ENCODE peak calls at places on chromosomes 1 and 21, in ten cellular contexts. A is CD8-positive, alpha-beta T cell; Y is tibial artery; Z is spleen; T is PC-3; I is esophagus squamous epithelium; G is Panc1; R is esophagus muscularis mucosa; P is B cell; W is breast epithelium. B is an unnamed sample.
A peak's percentile ranks its signal among the peaks of the same experiment; 100 is the strongest.

GRCh38 chr1:240611228-240611618 is 732 bp downstream of the GREM2 start:
- DNase-seq in A (no peak), Y (no peak), Z (no peak), T (no peak), I (no peak), G (no peak), R (no peak), P (no peak), W (no peak), B (no peak)

GRCh38 chr1:26234644-26235384 is 814 bp downstream of the CEP85 start:
- DNase-seq in A (peak; percentile 9), Y (no peak), Z (no peak), T (peak; percentile 48), I (no peak), G (peak; percentile 17), R (no peak), P (peak; percentile 40), W (no peak), B (no peak)

GRCh38 chr1:215052656-215053055 is 29.9 kb upstream of the KCNK2 start:
- DNase-seq in A (no peak), Y (no peak), Z (no peak), T (peak; percentile 31), I (no peak), G (no peak), R (no peak), P (no peak), W (no peak), B (no peak)

GRCh38 chr1:44621841-44622286 is 52.4 kb downstream of the TMEM53 start:
- DNase-seq in A (no peak), Y (no peak), Z (peak; percentile 24), T (no peak), I (no peak), G (no peak), R (no peak), P (no peak), W (no peak), B (no peak)

GRCh38 chr21:16419188-16419874 is 689.5 kb downstream of the USP25 start:
- DNase-seq in A (no peak), Y (peak; percentile 77), Z (no peak), T (no peak), I (no peak), G (no peak), R (peak; percentile 92), P (no peak), W (peak; percentile 47), B (peak; percentile 92)

GRCh38 chr1:66168919-66169725 is 364.8 kb upstream of the SGIP1 start:
- DNase-seq in A (peak; percentile 5), Y (no peak), Z (no peak), T (no peak), I (no peak), G (no peak), R (no peak), P (no peak), W (no peak), B (peak; percentile 41)

GRCh38 chr1:220294754-220295419 is 22.6 kb upstream of the RAB3GAP2 start:
- DNase-seq in A (no peak), Y (no peak), Z (no peak), T (peak; percentile 33), I (no peak), G (no peak), R (no peak), P (no peak), W (no peak), B (no peak)

GRCh38 chr1:178688244-178688643 is 36.8 kb upstream of the RALGPS2 start:
- DNase-seq in A (no peak), Y (no peak), Z (no peak), T (no peak), I (no peak), G (no peak), R (no peak), P (no peak), W (no peak), B (no peak)

GRCh38 chr1:125118147-125118993 is 3933.6 kb downstream of the SRGAP2C start:
- DNase-seq in A (no peak), Y (no peak), Z (peak; percentile 56), T (no peak), I (no peak), G (no peak), R (no peak), P (no peak), W (no peak), B (no peak)

GRCh38 chr21:15486460-15487241 is 243.1 kb upstream of the USP25 start:
- DNase-seq in A (no peak), Y (no peak), Z (no peak), T (no peak), I (no peak), G (no peak), R (no peak), P (no peak), W (no peak), B (no peak)

GRCh38 chr1:12527564-12527963 is 90.4 kb downstream of the DHRS3 start:
- DNase-seq in A (no peak), Y (peak; percentile 19), Z (no peak), T (no peak), I (no peak), G (no peak), R (no peak), P (no peak), W (no peak), B (no peak)

GRCh38 chr21:34243562-34243961 is 120.2 kb upstream of the KCNE2 start:
- DNase-seq in A (no peak), Y (no peak), Z (no peak), T (peak; percentile 52), I (no peak), G (peak; percentile 5), R (no peak), P (no peak), W (no peak), B (no peak)

GRCh38 chr1:19209439-19209989 is 552 bp downstream of the UBR4 start:
- DNase-seq in A (peak; percentile 22), Y (peak; percentile 37), Z (no peak), T (peak; percentile 5), I (no peak), G (no peak), R (no peak), P (peak; percentile 68), W (peak; percentile 27), B (peak; percentile 9)

GRCh38 chr1:91732291-91732953 is 153.5 kb downstream of the TGFBR3 start:
- DNase-seq in A (no peak), Y (no peak), Z (no peak), T (peak; percentile 89), I (no peak), G (no peak), R (no peak), P (no peak), W (peak; percentile 52), B (peak; percentile 89)

GRCh38 chr1:231241751-231242150 is 739 bp downstream of the GNPAT start:
- DNase-seq in A (no peak), Y (no peak), Z (no peak), T (peak; percentile 38), I (no peak), G (no peak), R (no peak), P (peak; percentile 41), W (no peak), B (no peak)
- TF ChIP-seq CTCF in A (no peak), Y (no peak), Z (no peak), T (no peak), I (no peak), G (no peak), R (no peak), P (no peak), W (no peak), B (no peak)

GRCh38 chr1:155966135-155966534 is 12.2 kb downstream of the ARHGEF2 start:
- DNase-seq in A (no peak), Y (no peak), Z (no peak), T (no peak), I (no peak), G (no peak), R (no peak), P (no peak), W (no peak), B (no peak)
- TF ChIP-seq CTCF in A (no peak), Y (no peak), Z (no peak), T (no peak), I (no peak), G (no peak), R (peak; percentile 12), P (no peak), W (no peak), B (peak; percentile 22)

GRCh38 chr1:9448132-9449105 is 90.8 kb upstream of the SLC25A33 start:
- DNase-seq in A (no peak), Y (no peak), Z (no peak), T (no peak), I (no peak), G (no peak), R (no peak), P (no peak), W (no peak), B (no peak)
- TF ChIP-seq CTCF in A (no peak), Y (no peak), Z (no peak), T (peak; percentile 48), I (no peak), G (no peak), R (no peak), P (no peak), W (no peak), B (peak; percentile 41)

DNA sequence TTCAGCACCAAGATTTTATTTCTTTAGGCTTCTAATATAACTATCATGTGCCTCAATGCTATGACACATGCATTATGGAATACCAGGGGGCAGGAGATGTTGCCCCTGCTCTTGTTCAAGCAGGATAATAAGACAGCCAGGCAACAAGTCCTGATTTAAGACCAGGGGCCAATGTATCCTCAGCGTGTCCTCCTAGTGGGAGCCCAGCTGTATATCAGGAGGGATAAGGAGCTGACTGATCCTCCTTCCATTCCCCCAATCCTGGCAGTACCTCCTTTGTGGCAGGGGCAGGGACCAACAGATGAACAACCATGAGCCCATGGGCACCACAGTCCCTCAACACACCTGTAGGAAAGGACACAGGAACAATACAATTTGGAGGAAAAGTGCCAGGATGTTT is 29.3 kb downstream of the SORT1 start:
- DNase-seq in A (no peak), Y (no peak), Z (no peak), T (no peak), I (no peak), G (no peak), R (no peak), P (no peak), W (no peak), B (no peak)
- TF ChIP-seq CTCF in A (no peak), Y (no peak), Z (no peak), T (no peak), I (no peak), G (no peak), R (no peak), P (no peak), W (no peak), B (no peak)

B was measured in retinal pigment epithelial cell.